ENCODE peak calls at places on chromosomes 2 and 18, in nine cellular contexts. One of them, this sample, is unnamed.
A peak's percentile ranks its signal among the peaks of the same experiment; 100 is the strongest.

GRCh38 chr2:218221015-218221414 is 4.0 kb downstream of the ARPC2 start:
- DNase-seq in psoas muscle: no peak
- DNase-seq in lower lobe of right lung: no peak
- DNase-seq in cardiac muscle cell: no peak
- DNase-seq in stomach: peak; percentile 36
- DNase-seq in fibroblast of lung: no peak
- DNase-seq in ovary: no peak
- DNase-seq in adipocyte: no peak
- DNase-seq in IMR-90: no peak
- DNase-seq in this sample: no peak

GRCh38 chr2:105712166-105712915 is 32.4 kb upstream of the NCK2 start:
- DNase-seq in psoas muscle: no peak
- DNase-seq in lower lobe of right lung: no peak
- DNase-seq in cardiac muscle cell: peak; percentile 65
- DNase-seq in stomach: no peak
- DNase-seq in fibroblast of lung: peak; percentile 9
- DNase-seq in ovary: no peak
- DNase-seq in adipocyte: no peak
- DNase-seq in IMR-90: no peak
- DNase-seq in this sample: no peak

GRCh38 chr2:88187038-88187676 is 17.0 kb downstream of the THNSL2 start:
- DNase-seq in psoas muscle: peak; percentile 85
- DNase-seq in lower lobe of right lung: no peak
- DNase-seq in cardiac muscle cell: peak; percentile 57
- DNase-seq in stomach: peak; percentile 74
- DNase-seq in fibroblast of lung: peak; percentile 38
- DNase-seq in ovary: peak; percentile 45
- DNase-seq in adipocyte: peak; percentile 60
- DNase-seq in IMR-90: peak; percentile 21
- DNase-seq in this sample: no peak

GRCh38 chr2:118315606-118316005 is 227.3 kb downstream of the INSIG2 start:
- DNase-seq in psoas muscle: no peak
- DNase-seq in lower lobe of right lung: no peak
- DNase-seq in cardiac muscle cell: no peak
- DNase-seq in stomach: no peak
- DNase-seq in fibroblast of lung: no peak
- DNase-seq in ovary: no peak
- DNase-seq in adipocyte: no peak
- DNase-seq in IMR-90: no peak
- DNase-seq in this sample: no peak

GRCh38 chr2:36450466-36451196 is 95.1 kb downstream of the CRIM1 start:
- DNase-seq in psoas muscle: no peak
- DNase-seq in lower lobe of right lung: no peak
- DNase-seq in cardiac muscle cell: peak; percentile 80
- DNase-seq in stomach: no peak
- DNase-seq in fibroblast of lung: peak; percentile 79
- DNase-seq in ovary: no peak
- DNase-seq in adipocyte: peak; percentile 70
- DNase-seq in IMR-90: peak; percentile 89
- DNase-seq in this sample: no peak

GRCh38 chr2:241948299-241948897 is 78.9 kb downstream of the RTP5 start:
- DNase-seq in psoas muscle: no peak
- DNase-seq in lower lobe of right lung: no peak
- DNase-seq in cardiac muscle cell: no peak
- DNase-seq in stomach: no peak
- DNase-seq in fibroblast of lung: no peak
- DNase-seq in ovary: no peak
- DNase-seq in adipocyte: no peak
- DNase-seq in IMR-90: no peak
- DNase-seq in this sample: no peak

GRCh38 chr2:149104221-149104620 is 65.7 kb downstream of the LYPD6B start:
- DNase-seq in psoas muscle: no peak
- DNase-seq in lower lobe of right lung: no peak
- DNase-seq in cardiac muscle cell: peak; percentile 3
- DNase-seq in stomach: no peak
- DNase-seq in fibroblast of lung: no peak
- DNase-seq in ovary: no peak
- DNase-seq in adipocyte: no peak
- DNase-seq in IMR-90: no peak
- DNase-seq in this sample: no peak

GRCh38 chr18:74498712-74499629 is 2.8 kb downstream of the CNDP2 start:
- DNase-seq in psoas muscle: no peak
- DNase-seq in lower lobe of right lung: peak; percentile 88
- DNase-seq in cardiac muscle cell: no peak
- DNase-seq in stomach: peak; percentile 72
- DNase-seq in fibroblast of lung: peak; percentile 4
- DNase-seq in ovary: no peak
- DNase-seq in adipocyte: no peak
- DNase-seq in IMR-90: no peak
- DNase-seq in this sample: peak; percentile 81

GRCh38 chr2:206004004-206004693 is 81.8 kb downstream of the INO80D start:
- DNase-seq in psoas muscle: no peak
- DNase-seq in lower lobe of right lung: no peak
- DNase-seq in cardiac muscle cell: peak; percentile 28
- DNase-seq in stomach: no peak
- DNase-seq in fibroblast of lung: no peak
- DNase-seq in ovary: no peak
- DNase-seq in adipocyte: no peak
- DNase-seq in IMR-90: peak; percentile 18
- DNase-seq in this sample: no peak

GRCh38 chr2:240598311-240598911 is 11.9 kb downstream of the CAPN10 start:
- DNase-seq in psoas muscle: peak; percentile 48
- DNase-seq in lower lobe of right lung: peak; percentile 41
- DNase-seq in cardiac muscle cell: no peak
- DNase-seq in stomach: no peak
- DNase-seq in fibroblast of lung: no peak
- DNase-seq in ovary: peak; percentile 14
- DNase-seq in adipocyte: no peak
- DNase-seq in IMR-90: no peak
- DNase-seq in this sample: peak; percentile 45

GRCh38 chr2:141341444-141341843 is 789.4 kb downstream of the LRP1B start:
- DNase-seq in psoas muscle: no peak
- DNase-seq in lower lobe of right lung: no peak
- DNase-seq in cardiac muscle cell: peak; percentile 94
- DNase-seq in stomach: no peak
- DNase-seq in fibroblast of lung: peak; percentile 98
- DNase-seq in ovary: no peak
- DNase-seq in adipocyte: peak; percentile 80
- DNase-seq in IMR-90: peak; percentile 99
- DNase-seq in this sample: no peak

GRCh38 chr2:20164061-20164733 is 60.7 kb downstream of the SDC1 start:
- DNase-seq in psoas muscle: no peak
- DNase-seq in lower lobe of right lung: no peak
- DNase-seq in cardiac muscle cell: peak; percentile 36
- DNase-seq in stomach: no peak
- DNase-seq in fibroblast of lung: no peak
- DNase-seq in ovary: no peak
- DNase-seq in adipocyte: no peak
- DNase-seq in IMR-90: no peak
- DNase-seq in this sample: no peak

GRCh38 chr2:172313715-172314341 is 113.6 kb upstream of the ITGA6 start:
- DNase-seq in psoas muscle: no peak
- DNase-seq in lower lobe of right lung: no peak
- DNase-seq in cardiac muscle cell: no peak
- DNase-seq in stomach: no peak
- DNase-seq in fibroblast of lung: no peak
- DNase-seq in ovary: no peak
- DNase-seq in adipocyte: no peak
- DNase-seq in IMR-90: no peak
- DNase-seq in this sample: no peak

GRCh38 chr18:54742654-54743053 is 85.6 kb upstream of the RAB27B start:
- DNase-seq in psoas muscle: no peak
- DNase-seq in lower lobe of right lung: no peak
- DNase-seq in cardiac muscle cell: peak; percentile 99
- DNase-seq in stomach: peak; percentile 40
- DNase-seq in fibroblast of lung: peak; percentile 99
- DNase-seq in ovary: peak; percentile 67
- DNase-seq in adipocyte: peak; percentile 94
- DNase-seq in IMR-90: peak; percentile 99
- DNase-seq in this sample: no peak

GRCh38 chr18:30957086-30957485 is 85.5 kb downstream of the DSC3 start:
- DNase-seq in psoas muscle: no peak
- DNase-seq in lower lobe of right lung: no peak
- DNase-seq in cardiac muscle cell: no peak
- DNase-seq in stomach: no peak
- DNase-seq in fibroblast of lung: no peak
- DNase-seq in ovary: no peak
- DNase-seq in adipocyte: no peak
- DNase-seq in IMR-90: no peak
- DNase-seq in this sample: no peak

GRCh38 chr18:39776766-39777165 is 2178.3 kb upstream of the PIK3C3 start:
- DNase-seq in psoas muscle: no peak
- DNase-seq in lower lobe of right lung: no peak
- DNase-seq in cardiac muscle cell: no peak
- DNase-seq in stomach: no peak
- DNase-seq in fibroblast of lung: no peak
- DNase-seq in ovary: no peak
- DNase-seq in adipocyte: no peak
- DNase-seq in IMR-90: no peak
- DNase-seq in this sample: no peak

GRCh38 chr2:234290671-234291070 is 206.2 kb downstream of the ARL4C start:
- DNase-seq in psoas muscle: no peak
- DNase-seq in lower lobe of right lung: no peak
- DNase-seq in cardiac muscle cell: no peak
- DNase-seq in stomach: peak; percentile 41
- DNase-seq in fibroblast of lung: no peak
- DNase-seq in ovary: no peak
- DNase-seq in adipocyte: no peak
- DNase-seq in IMR-90: no peak
- DNase-seq in this sample: no peak

GRCh38 chr2:26295511-26295910 is 50.4 kb upstream of the SELENOI start:
- DNase-seq in psoas muscle: no peak
- DNase-seq in lower lobe of right lung: no peak
- DNase-seq in cardiac muscle cell: no peak
- DNase-seq in stomach: no peak
- DNase-seq in fibroblast of lung: no peak
- DNase-seq in ovary: no peak
- DNase-seq in adipocyte: no peak
- DNase-seq in IMR-90: no peak
- DNase-seq in this sample: no peak

GRCh38 chr2:240638517-240639160 is 13.4 kb downstream of the GPR35 start:
- DNase-seq in psoas muscle: peak; percentile 73
- DNase-seq in lower lobe of right lung: no peak
- DNase-seq in cardiac muscle cell: peak; percentile 5
- DNase-seq in stomach: peak; percentile 23
- DNase-seq in fibroblast of lung: no peak
- DNase-seq in ovary: no peak
- DNase-seq in adipocyte: peak; percentile 15
- DNase-seq in IMR-90: no peak
- DNase-seq in this sample: peak; percentile 72

GRCh38 chr18:12520442-12520992 is 112.8 kb downstream of the PRELID3A start:
- DNase-seq in psoas muscle: no peak
- DNase-seq in lower lobe of right lung: no peak
- DNase-seq in cardiac muscle cell: peak; percentile 22
- DNase-seq in stomach: no peak
- DNase-seq in fibroblast of lung: peak; percentile 53
- DNase-seq in ovary: no peak
- DNase-seq in adipocyte: no peak
- DNase-seq in IMR-90: peak; percentile 10
- DNase-seq in this sample: no peak

GRCh38 chr2:54770211-54770610 is 46.7 kb downstream of the EML6 start:
- DNase-seq in psoas muscle: no peak
- DNase-seq in lower lobe of right lung: no peak
- DNase-seq in cardiac muscle cell: no peak
- DNase-seq in stomach: no peak
- DNase-seq in fibroblast of lung: no peak
- DNase-seq in ovary: no peak
- DNase-seq in adipocyte: no peak
- DNase-seq in IMR-90: no peak
- DNase-seq in this sample: no peak
- H3K4me1 ChIP-seq in psoas muscle: no peaks in the 10 kb centered on the region
- H3K4me1 ChIP-seq in lower lobe of right lung: no peaks in the 10 kb centered on the region
- H3K4me1 ChIP-seq in cardiac muscle cell: no peaks in the 10 kb centered on the region
- H3K4me1 ChIP-seq in stomach: no peaks in the 10 kb centered on the region
- H3K4me1 ChIP-seq in fibroblast of lung: no peaks in the 10 kb centered on the region
- H3K4me1 ChIP-seq in ovary: no peaks in the 10 kb centered on the region
- H3K4me1 ChIP-seq in adipocyte: peaks cover 19% of the 10 kb centered on the region
- H3K4me1 ChIP-seq in IMR-90: no peaks in the 10 kb centered on the region
- H3K4me1 ChIP-seq in this sample: no peaks in the 10 kb centered on the region

GRCh38 chr2:84889332-84889731 is 8.4 kb upstream of the TRABD2A start:
- DNase-seq in psoas muscle: no peak
- DNase-seq in lower lobe of right lung: no peak
- DNase-seq in cardiac muscle cell: no peak
- DNase-seq in stomach: no peak
- DNase-seq in fibroblast of lung: no peak
- DNase-seq in ovary: no peak
- DNase-seq in adipocyte: no peak
- DNase-seq in IMR-90: no peak
- DNase-seq in this sample: no peak
- H3K4me3 ChIP-seq in psoas muscle: no peak overlapping the region
- H3K4me3 ChIP-seq in lower lobe of right lung: peak overlapping the region; percentile 43
- H3K4me3 ChIP-seq in cardiac muscle cell: no peak overlapping the region
- H3K4me3 ChIP-seq in stomach: no peak overlapping the region
- H3K4me3 ChIP-seq in fibroblast of lung: peak overlapping the region; percentile 29
- H3K4me3 ChIP-seq in ovary: no peak overlapping the region
- H3K4me3 ChIP-seq in adipocyte: peak overlapping the region; percentile 71
- H3K4me3 ChIP-seq in IMR-90: no peak overlapping the region
- H3K4me3 ChIP-seq in this sample: no peak overlapping the region

GRCh38 chr2:6917071-6917760 is at the start of gene RNF144A:
- DNase-seq in psoas muscle: peak; percentile 81
- DNase-seq in lower lobe of right lung: peak; percentile 74
- DNase-seq in cardiac muscle cell: peak; percentile 64
- DNase-seq in stomach: peak; percentile 64
- DNase-seq in fibroblast of lung: peak; percentile 16
- DNase-seq in ovary: peak; percentile 66
- DNase-seq in adipocyte: peak; percentile 86
- DNase-seq in IMR-90: peak; percentile 12
- DNase-seq in this sample: peak; percentile 87
- H3K27me3 ChIP-seq in psoas muscle: no peaks in the 10 kb centered on the region
- H3K27me3 ChIP-seq in lower lobe of right lung: no peaks in the 10 kb centered on the region
- H3K27me3 ChIP-seq in cardiac muscle cell: peaks cover 4% of the 10 kb centered on the region
- H3K27me3 ChIP-seq in stomach: peaks cover 4% of the 10 kb centered on the region
- H3K27me3 ChIP-seq in fibroblast of lung: peaks cover 5% of the 10 kb centered on the region
- H3K27me3 ChIP-seq in ovary: no peaks in the 10 kb centered on the region
- H3K27me3 ChIP-seq in adipocyte: no peaks in the 10 kb centered on the region
- H3K27me3 ChIP-seq in IMR-90: peaks cover 15% of the 10 kb centered on the region
- H3K27me3 ChIP-seq in this sample: no peaks in the 10 kb centered on the region

DNA sequence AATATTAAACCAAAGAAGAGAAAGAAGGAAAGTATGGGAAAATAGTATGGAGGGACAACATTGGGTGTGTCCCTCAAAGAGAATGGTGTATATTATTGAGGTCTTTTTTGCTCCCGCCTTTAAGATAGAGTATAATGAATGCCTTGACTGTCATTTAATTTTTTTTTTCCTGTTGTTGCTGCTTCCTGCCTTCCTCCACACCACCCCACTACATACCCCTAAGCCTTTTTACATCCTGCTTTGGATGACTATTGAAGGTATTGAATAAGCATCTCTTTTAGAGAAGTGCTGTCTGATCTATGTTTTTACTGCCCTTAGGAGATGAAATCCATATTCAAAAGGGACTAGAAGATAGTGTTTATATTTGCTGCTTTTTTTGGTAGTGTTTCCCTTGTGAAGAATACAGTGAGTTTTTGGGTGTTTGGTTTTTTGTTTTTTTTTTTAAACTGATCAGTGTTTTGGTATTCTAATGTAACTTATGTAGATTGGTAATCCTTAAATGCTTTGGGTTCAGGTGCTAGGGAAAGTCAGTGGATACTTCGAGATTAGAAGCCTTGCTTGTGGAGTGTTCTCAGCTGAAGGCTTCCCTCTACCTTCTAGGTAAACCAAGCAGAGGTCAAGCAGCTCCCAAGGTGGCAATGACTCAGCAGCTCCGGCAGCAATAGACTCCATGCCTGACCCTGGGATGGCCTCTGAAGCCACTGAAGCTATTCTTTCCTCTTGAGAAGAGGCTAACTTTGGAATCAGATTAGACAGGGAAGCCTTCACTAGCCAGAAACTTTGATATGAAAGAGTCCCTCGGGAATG is 5.0 kb downstream of the FZD7 start:
- DNase-seq in psoas muscle: peak; percentile 77
- DNase-seq in lower lobe of right lung: no peak
- DNase-seq in cardiac muscle cell: no peak
- DNase-seq in stomach: no peak
- DNase-seq in fibroblast of lung: peak; percentile 46
- DNase-seq in ovary: peak; percentile 27
- DNase-seq in adipocyte: peak; percentile 75
- DNase-seq in IMR-90: peak; percentile 62
- DNase-seq in this sample: no peak
- H3K4me1 ChIP-seq in psoas muscle: peaks cover 58% of the 10 kb centered on the region
- H3K4me1 ChIP-seq in lower lobe of right lung: peaks cover 29% of the 10 kb centered on the region
- H3K4me1 ChIP-seq in cardiac muscle cell: peaks cover 43% of the 10 kb centered on the region
- H3K4me1 ChIP-seq in stomach: peaks cover 43% of the 10 kb centered on the region
- H3K4me1 ChIP-seq in fibroblast of lung: peaks cover 8% of the 10 kb centered on the region
- H3K4me1 ChIP-seq in ovary: peaks cover 18% of the 10 kb centered on the region
- H3K4me1 ChIP-seq in adipocyte: peaks cover 48% of the 10 kb centered on the region
- H3K4me1 ChIP-seq in IMR-90: peaks cover 16% of the 10 kb centered on the region
- H3K4me1 ChIP-seq in this sample: no peaks in the 10 kb centered on the region

This sample was measured in aorta.